ENCODE peak calls at places on chromosomes 4 and X, in nine cellular contexts. P, G, Z, B, L, M, J, W and C are unnamed samples.

GRCh38 chrX:7147431-7147977 is at the start of gene STS:
- DNase-seq in P (peak), G (no peak), Z (peak), B (peak), L (no peak), M (no peak), J (peak), W (peak), C (no peak)

GRCh38 chr4:57151481-57151880 is 41.3 kb upstream of the IGFBP7 start:
- DNase-seq in P (no peak), G (peak), Z (no peak), B (no peak), L (no peak), M (no peak), J (no peak), W (peak), C (no peak)

GRCh38 chrX:44003975-44004374 is 30.8 kb upstream of the NDP start:
- DNase-seq in P (no peak), G (peak), Z (no peak), B (peak), L (no peak), M (no peak), J (no peak), W (no peak), C (no peak)

GRCh38 chr4:48578132-48578964 is 88.3 kb downstream of the ZAR1 start:
- DNase-seq in P (peak), G (peak), Z (peak), B (peak), L (peak), M (peak), J (peak), W (peak), C (peak)

GRCh38 chrX:154738013-154738738 is 12.7 kb downstream of the GAB3 start:
- DNase-seq in P (no peak), G (peak), Z (peak), B (no peak), L (peak), M (no peak), J (no peak), W (no peak), C (no peak)

GRCh38 chrX:105273326-105273725 is 52.8 kb upstream of the TEX13A start:
- DNase-seq in P (no peak), G (no peak), Z (no peak), B (no peak), L (no peak), M (no peak), J (no peak), W (peak), C (no peak)

GRCh38 chr4:7595883-7596535 is 161.3 kb upstream of the PSAPL1 start:
- DNase-seq in P (no peak), G (no peak), Z (no peak), B (peak), L (no peak), M (no peak), J (no peak), W (no peak), C (no peak)

GRCh38 chr4:41722171-41722570 is 26.4 kb downstream of the PHOX2B start:
- DNase-seq in P (no peak), G (no peak), Z (no peak), B (no peak), L (no peak), M (no peak), J (no peak), W (no peak), C (no peak)

GRCh38 chr4:1851575-1852415 is 4.2 kb downstream of the LETM1 start:
- DNase-seq in P (no peak), G (no peak), Z (no peak), B (no peak), L (no peak), M (no peak), J (no peak), W (no peak), C (no peak)

GRCh38 chr4:85598936-85599335 is 124.0 kb downstream of the ARHGAP24 start:
- DNase-seq in P (no peak), G (no peak), Z (no peak), B (no peak), L (no peak), M (no peak), J (no peak), W (no peak), C (no peak)

GRCh38 chr4:127641524-127641923 is 8.8 kb downstream of the INTU start:
- DNase-seq in P (no peak), G (peak), Z (no peak), B (no peak), L (no peak), M (no peak), J (no peak), W (no peak), C (no peak)

GRCh38 chrX:87626996-87627395 is 109.4 kb downstream of the KLHL4 start:
- DNase-seq in P (no peak), G (no peak), Z (no peak), B (no peak), L (no peak), M (no peak), J (no peak), W (no peak), C (no peak)

GRCh38 chrX:42093756-42094155 is 170.4 kb upstream of the CASK start:
- DNase-seq in P (no peak), G (no peak), Z (no peak), B (no peak), L (no peak), M (no peak), J (no peak), W (no peak), C (no peak)

GRCh38 chrX:52270453-52271116 is 85.9 kb downstream of the MAGED4 start:
- DNase-seq in P (no peak), G (no peak), Z (no peak), B (no peak), L (no peak), M (no peak), J (no peak), W (no peak), C (no peak)

GRCh38 chrX:11867610-11868345 is 109.7 kb downstream of the MSL3 start:
- DNase-seq in P (no peak), G (no peak), Z (no peak), B (no peak), L (no peak), M (peak), J (no peak), W (no peak), C (no peak)

GRCh38 chr4:168409089-168409801 is 71.0 kb downstream of the DDX60L start:
- DNase-seq in P (no peak), G (no peak), Z (no peak), B (no peak), L (no peak), M (no peak), J (no peak), W (no peak), C (no peak)

GRCh38 chr4:115154826-115155225 is 41.4 kb upstream of the NDST4 start:
- DNase-seq in P (no peak), G (peak), Z (no peak), B (no peak), L (no peak), M (no peak), J (no peak), W (peak), C (peak)
- TF ChIP-seq CTCF in P (no peak), G (no peak), Z (no peak), B (no peak), L (no peak), M (no peak), J (no peak), W (peak), C (peak)

GRCh38 chrX:114075073-114075673 is 508.7 kb upstream of the HTR2C start:
- DNase-seq in P (no peak), G (no peak), Z (no peak), B (no peak), L (no peak), M (no peak), J (no peak), W (no peak), C (no peak)
- TF ChIP-seq CTCF in P (peak), G (peak), Z (no peak), B (peak), L (no peak), M (no peak), J (no peak), W (peak), C (peak)

GRCh38 chrX:23783569-23784486 is 855 bp downstream of the SAT1 start:
- DNase-seq in P (no peak), G (no peak), Z (no peak), B (no peak), L (no peak), M (no peak), J (no peak), W (no peak), C (no peak)

GRCh38 chrX:23782863-23783568 is at the start of gene SAT1:
- DNase-seq in P (peak), G (peak), Z (peak), B (peak), L (peak), M (peak), J (peak), W (peak), C (peak)

GRCh38 chrX:23776363-23776762 is 6.6 kb upstream of the SAT1 start:
- DNase-seq in P (no peak), G (no peak), Z (no peak), B (no peak), L (no peak), M (no peak), J (no peak), W (no peak), C (no peak)

GRCh38 chrX:23782455-23782854 is 518 bp upstream of the SAT1 start:
- DNase-seq in P (no peak), G (no peak), Z (no peak), B (no peak), L (no peak), M (no peak), J (no peak), W (no peak), C (no peak)

DNA sequence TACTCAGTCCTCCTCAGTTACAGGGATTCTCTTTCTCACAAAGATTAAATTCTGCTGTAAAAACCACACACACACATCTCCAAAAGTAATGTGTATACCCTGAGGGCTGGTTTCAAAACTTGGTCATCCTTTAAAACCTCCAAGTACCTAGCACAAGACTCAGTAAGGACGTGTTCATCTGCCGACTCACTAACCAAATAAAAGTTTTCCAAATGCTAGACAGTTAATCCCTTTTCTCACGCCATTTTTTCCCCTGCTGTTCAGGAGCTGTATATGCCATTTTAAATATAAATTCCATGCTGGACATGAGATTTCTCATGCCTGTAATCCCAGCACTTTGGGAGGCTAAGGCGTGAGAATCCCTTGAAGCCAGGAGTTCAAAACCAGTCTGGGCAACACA is 3.9 kb upstream of the SAT1 start:
- DNase-seq in P (no peak), G (peak), Z (no peak), B (no peak), L (no peak), M (no peak), J (no peak), W (no peak), C (no peak)
- TF ChIP-seq CTCF in P (no peak), G (no peak), Z (no peak), B (no peak), L (no peak), M (no peak), J (no peak), W (no peak), C (peak)

GRCh38 chrX:131399692-131400428 is 110.8 kb upstream of the IGSF1 start:
- DNase-seq in P (no peak), G (peak), Z (no peak), B (no peak), L (no peak), M (no peak), J (no peak), W (no peak), C (no peak)

GRCh38 chrX:131402124-131402811 is 113.2 kb upstream of the IGSF1 start:
- DNase-seq in P (no peak), G (no peak), Z (no peak), B (no peak), L (no peak), M (no peak), J (no peak), W (no peak), C (no peak)

GRCh38 chrX:131405497-131405896 is 116.4 kb upstream of the IGSF1 start:
- DNase-seq in P (no peak), G (peak), Z (no peak), B (no peak), L (no peak), M (no peak), J (no peak), W (peak), C (no peak)
- TF ChIP-seq CTCF in P (no peak), G (peak), Z (no peak), B (no peak), L (no peak), M (no peak), J (no peak), W (peak), C (no peak)

GRCh38 chrX:129347291-129347690 is 176.0 kb downstream of the SMARCA1 start:
- DNase-seq in P (no peak), G (no peak), Z (no peak), B (no peak), L (no peak), M (no peak), J (no peak), W (peak), C (no peak)
- TF ChIP-seq CTCF in P (no peak), G (no peak), Z (no peak), B (no peak), L (no peak), M (no peak), J (no peak), W (peak), C (no peak)

DNA sequence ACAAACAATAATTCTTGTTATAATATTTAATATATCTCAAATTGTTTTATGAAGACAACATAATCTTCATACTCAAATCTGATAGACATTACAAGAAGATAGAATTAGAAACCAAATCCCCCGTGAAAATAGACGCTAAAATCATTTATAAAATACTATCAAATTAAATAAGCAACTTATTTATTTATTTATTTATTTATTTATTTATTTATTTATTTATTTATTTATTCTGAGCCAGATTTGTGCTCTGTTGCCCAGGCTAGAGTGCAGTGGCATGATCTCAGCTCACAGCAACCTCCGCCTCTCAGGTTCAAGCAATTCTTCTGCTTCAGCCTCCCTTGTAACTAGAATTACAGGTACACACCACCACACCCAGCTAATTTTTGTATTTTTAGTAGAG is 294.9 kb upstream of the MAGEC2 start:
- DNase-seq in P (no peak), G (no peak), Z (no peak), B (no peak), L (no peak), M (no peak), J (no peak), W (no peak), C (no peak)
- TF ChIP-seq CTCF in P (no peak), G (no peak), Z (no peak), B (no peak), L (no peak), M (no peak), J (no peak), W (no peak), C (no peak)

DNA sequence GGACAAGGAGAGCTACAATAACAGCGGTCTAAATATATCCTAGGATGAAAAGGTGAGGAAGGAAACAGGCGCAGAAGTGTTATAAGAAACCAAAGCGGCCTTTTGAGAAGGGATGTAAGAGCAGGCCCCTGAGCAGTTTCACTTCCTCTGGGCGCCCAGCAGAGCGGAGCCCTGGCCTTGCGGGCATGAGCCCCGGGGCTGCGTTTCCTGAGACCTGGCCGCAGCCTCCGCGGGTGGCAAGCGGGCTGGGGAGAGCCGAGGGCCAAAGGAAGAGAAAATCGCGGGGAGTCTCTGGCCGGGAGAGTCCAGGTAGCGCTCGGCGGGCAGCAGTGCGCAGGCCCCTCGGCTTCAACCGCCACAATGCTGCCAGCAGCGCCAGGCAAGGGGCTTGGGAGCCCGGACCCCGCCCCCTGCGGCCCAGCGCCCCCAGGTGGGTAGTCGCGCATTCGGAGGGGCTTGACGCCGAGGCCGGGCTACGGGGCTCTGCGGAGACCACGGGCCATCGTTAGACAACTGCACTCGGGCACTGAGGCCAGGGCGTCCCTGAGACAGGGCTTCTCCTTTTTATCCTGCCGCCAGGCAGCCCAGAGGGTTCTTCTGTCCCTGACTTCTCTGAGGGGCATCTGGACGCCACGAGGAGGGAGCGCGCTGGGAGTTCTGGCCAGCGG is at the start of gene BANK1:
- DNase-seq in P (peak), G (no peak), Z (peak), B (no peak), L (peak), M (peak), J (no peak), W (peak), C (no peak)
- TF ChIP-seq CTCF in P (peak), G (no peak), Z (no peak), B (no peak), L (no peak), M (peak), J (no peak), W (peak), C (no peak)

DNA sequence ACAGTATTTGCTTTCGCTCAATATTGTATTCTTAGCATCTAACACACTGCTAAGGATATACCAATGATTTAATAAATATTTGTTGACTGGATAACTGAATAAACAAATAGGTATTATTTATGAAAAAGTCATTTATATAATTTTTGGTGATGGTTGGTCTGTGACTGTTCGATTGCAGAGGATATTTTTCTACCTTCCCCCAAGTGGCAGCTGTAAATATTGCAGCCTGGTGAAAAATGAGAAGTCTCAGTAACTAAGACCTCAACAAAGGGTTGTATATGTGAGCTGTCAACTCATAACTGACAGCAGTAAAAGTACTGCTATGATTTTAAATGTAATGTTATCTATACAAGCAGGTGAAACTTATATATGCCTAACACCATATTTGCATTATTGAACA is 36.0 kb downstream of the HTR2C start:
- DNase-seq in P (no peak), G (peak), Z (no peak), B (no peak), L (no peak), M (peak), J (no peak), W (peak), C (no peak)
- TF ChIP-seq CTCF in P (no peak), G (peak), Z (no peak), B (peak), L (no peak), M (peak), J (no peak), W (peak), C (peak)